ENCODE peak calls at places on chromosomes 11 and 22, in ten cellular contexts. J, M, X, F, V, E, W, D, P and O are unnamed samples.

GRCh38 chr11:61152816-61153592 is 8.2 kb downstream of the VPS37C start:
- DNase-seq in V (peak; percentile 69), F (peak; percentile 68), X (no peak), D (peak; percentile 67), E (no peak), J (no peak), P (no peak), M (no peak), W (no peak), O (no peak)

GRCh38 chr11:22634897-22635629 is 9.4 kb upstream of the FANCF start:
- DNase-seq in E (no peak), J (no peak), V (peak; percentile 38), X (no peak), W (no peak), P (no peak), D (peak; percentile 52), M (no peak), F (peak; percentile 15), O (no peak)

GRCh38 chr11:11372461-11372860 is 19.4 kb upstream of the CSNK2A3 start:
- DNase-seq in J (peak; percentile 60), E (no peak), V (no peak), W (no peak), P (no peak), F (no peak), D (no peak), X (no peak), M (no peak), O (no peak)

GRCh38 chr11:36222755-36223635 is 66.2 kb downstream of the COMMD9 start:
- DNase-seq in P (no peak), V (peak; percentile 23), J (no peak), E (no peak), X (no peak), M (no peak), D (no peak), F (no peak), W (no peak), O (no peak)

GRCh38 chr11:37105456-37105855 is 507.4 kb upstream of the RAG2 start:
- DNase-seq in E (no peak), J (no peak), M (no peak), D (no peak), P (no peak), F (no peak), X (no peak), V (no peak), W (no peak), O (no peak)

GRCh38 chr11:65298655-65299179 is 15.9 kb upstream of the CDC42EP2 start:
- DNase-seq in V (peak; percentile 85), D (no peak), F (no peak), E (peak; percentile 72), J (no peak), P (peak; percentile 69), X (no peak), W (peak; percentile 82), M (no peak), O (no peak)

GRCh38 chr22:20107951-20108756 is 7.8 kb upstream of the RANBP1 start:
- DNase-seq in F (no peak), M (no peak), P (no peak), X (no peak), V (no peak), E (no peak), J (no peak), D (no peak), W (no peak), O (no peak)

GRCh38 chr22:26325641-26326040 is 103.4 kb upstream of the ASPHD2 start:
- DNase-seq in J (no peak), P (no peak), F (no peak), M (no peak), V (no peak), W (no peak), X (no peak), E (no peak), D (no peak), O (no peak)

GRCh38 chr11:128419012-128419767 is 168.2 kb downstream of the ETS1 start:
- DNase-seq in D (no peak), E (no peak), X (no peak), F (no peak), P (no peak), M (no peak), V (no peak), W (no peak), J (no peak), O (no peak)

GRCh38 chr11:73265278-73265810 is 6.8 kb upstream of the P2RY6 start:
- DNase-seq in D (no peak), J (no peak), X (no peak), E (no peak), P (no peak), M (no peak), V (no peak), F (no peak), W (no peak), O (no peak)

GRCh38 chr11:789951-790350 is at the start of gene CEND1:
- DNase-seq in J (peak; percentile 83), X (peak; percentile 26), F (no peak), E (peak; percentile 70), D (peak; percentile 61), W (no peak), V (peak; percentile 49), P (no peak), M (peak; percentile 28), O (no peak)

GRCh38 chr11:113994077-113994954 is 19.4 kb downstream of the HTR3A start:
- DNase-seq in E (peak; percentile 7), F (no peak), M (peak; percentile 33), J (no peak), D (no peak), V (peak; percentile 23), X (peak; percentile 11), P (no peak), W (no peak), O (no peak)

GRCh38 chr22:47136671-47137070 is 374.2 kb downstream of the TBC1D22A start:
- DNase-seq in D (no peak), P (no peak), E (no peak), F (no peak), V (no peak), X (no peak), W (no peak), J (no peak), M (no peak), O (no peak)

GRCh38 chr11:100632970-100633452 is 54.1 kb upstream of the ARHGAP42 start:
- DNase-seq in J (no peak), X (no peak), F (no peak), P (peak; percentile 38), E (peak; percentile 3), V (peak; percentile 69), M (no peak), W (peak; percentile 76), D (peak; percentile 8), O (no peak)

GRCh38 chr11:45238724-45239123 is 47.4 kb downstream of the SYT13 start:
- DNase-seq in V (peak; percentile 86), F (peak; percentile 26), W (no peak), D (peak; percentile 24), M (no peak), P (no peak), J (no peak), E (no peak), X (no peak), O (no peak)

GRCh38 chr11:110093407-110094297 is 460 bp downstream of the ZC3H12C start:
- DNase-seq in X (no peak), P (peak; percentile 58), F (peak; percentile 50), M (peak; percentile 0), D (peak; percentile 58), E (peak; percentile 42), J (peak; percentile 87), V (peak; percentile 72), W (peak; percentile 80), O (no peak)